ENCODE peak calls at places on chromosome 19, in nine cellular contexts. One of them, this sample, is unnamed. For H3K4me1, the result is how much of the 10 kb centered on the place peaks cover.

GRCh38 chr19:50383307-50383851 is 768 bp upstream of the POLD1 start:
- DNase-seq in heart left ventricle: peak
- DNase-seq in Caco-2: no peak
- DNase-seq in CD8-positive, alpha-beta memory T cell: no peak
- DNase-seq in left ventricle myocardium inferior: no peak
- DNase-seq in ascending aorta: no peak
- DNase-seq in IMR-90: no peak
- DNase-seq in pancreas: no peak
- DNase-seq in aorta: no peak
- DNase-seq in this sample: peak

GRCh38 chr19:11556634-11557420 is 2.2 kb downstream of the ELOF1 start:
- DNase-seq in heart left ventricle: no peak
- DNase-seq in ascending aorta: no peak
- DNase-seq in IMR-90: no peak
- DNase-seq in CD8-positive, alpha-beta memory T cell: no peak
- DNase-seq in pancreas: no peak
- DNase-seq in Caco-2: no peak
- DNase-seq in left ventricle myocardium inferior: no peak
- DNase-seq in aorta: no peak
- DNase-seq in this sample: no peak

GRCh38 chr19:33248553-33248953 is 22.9 kb upstream of the SLC7A10 start:
- DNase-seq in heart left ventricle: no peak
- DNase-seq in left ventricle myocardium inferior: no peak
- DNase-seq in Caco-2: no peak
- DNase-seq in pancreas: no peak
- DNase-seq in aorta: no peak
- DNase-seq in ascending aorta: no peak
- DNase-seq in IMR-90: no peak
- DNase-seq in CD8-positive, alpha-beta memory T cell: no peak
- DNase-seq in this sample: no peak

GRCh38 chr19:3510727-3511126 is 4.6 kb downstream of the FZR1 start:
- DNase-seq in IMR-90: no peak
- DNase-seq in pancreas: no peak
- DNase-seq in heart left ventricle: no peak
- DNase-seq in aorta: no peak
- DNase-seq in left ventricle myocardium inferior: no peak
- DNase-seq in CD8-positive, alpha-beta memory T cell: no peak
- DNase-seq in ascending aorta: no peak
- DNase-seq in Caco-2: no peak
- DNase-seq in this sample: no peak

GRCh38 chr19:4066682-4067395 is at the start of gene ZBTB7A:
- DNase-seq in pancreas: peak
- DNase-seq in CD8-positive, alpha-beta memory T cell: peak
- DNase-seq in left ventricle myocardium inferior: peak
- DNase-seq in IMR-90: peak
- DNase-seq in Caco-2: peak
- DNase-seq in ascending aorta: peak
- DNase-seq in heart left ventricle: peak
- DNase-seq in aorta: peak
- DNase-seq in this sample: peak

GRCh38 chr19:18440421-18440877 is 2.5 kb upstream of the ISYNA1 start:
- DNase-seq in CD8-positive, alpha-beta memory T cell: no peak
- DNase-seq in Caco-2: peak
- DNase-seq in ascending aorta: no peak
- DNase-seq in left ventricle myocardium inferior: peak
- DNase-seq in aorta: no peak
- DNase-seq in pancreas: peak
- DNase-seq in heart left ventricle: no peak
- DNase-seq in IMR-90: no peak
- DNase-seq in this sample: no peak

GRCh38 chr19:49497047-49497789 is 984 bp downstream of the RPS11 start:
- DNase-seq in Caco-2: peak
- DNase-seq in pancreas: peak
- DNase-seq in heart left ventricle: peak
- DNase-seq in IMR-90: peak
- DNase-seq in CD8-positive, alpha-beta memory T cell: peak
- DNase-seq in left ventricle myocardium inferior: peak
- DNase-seq in ascending aorta: peak
- DNase-seq in aorta: no peak
- DNase-seq in this sample: peak

GRCh38 chr19:39500543-39500942 is 1.8 kb downstream of the DLL3 start:
- DNase-seq in aorta: no peak
- DNase-seq in ascending aorta: no peak
- DNase-seq in left ventricle myocardium inferior: no peak
- DNase-seq in IMR-90: no peak
- DNase-seq in Caco-2: no peak
- DNase-seq in CD8-positive, alpha-beta memory T cell: no peak
- DNase-seq in pancreas: no peak
- DNase-seq in heart left ventricle: no peak
- DNase-seq in this sample: no peak

GRCh38 chr19:40717880-40718773 is 1.2 kb downstream of the ITPKC start:
- DNase-seq in aorta: peak
- DNase-seq in ascending aorta: no peak
- DNase-seq in pancreas: peak
- DNase-seq in IMR-90: peak
- DNase-seq in left ventricle myocardium inferior: no peak
- DNase-seq in Caco-2: peak
- DNase-seq in CD8-positive, alpha-beta memory T cell: no peak
- DNase-seq in heart left ventricle: peak
- DNase-seq in this sample: peak

GRCh38 chr19:3968556-3969434 is 2.1 kb downstream of the DAPK3 start:
- DNase-seq in Caco-2: peak
- DNase-seq in pancreas: peak
- DNase-seq in IMR-90: peak
- DNase-seq in heart left ventricle: peak
- DNase-seq in left ventricle myocardium inferior: peak
- DNase-seq in aorta: peak
- DNase-seq in CD8-positive, alpha-beta memory T cell: no peak
- DNase-seq in ascending aorta: peak
- DNase-seq in this sample: peak

GRCh38 chr19:4096049-4096892 is 27.7 kb downstream of the MAP2K2 start:
- DNase-seq in CD8-positive, alpha-beta memory T cell: no peak
- DNase-seq in pancreas: no peak
- DNase-seq in aorta: no peak
- DNase-seq in IMR-90: no peak
- DNase-seq in heart left ventricle: no peak
- DNase-seq in Caco-2: no peak
- DNase-seq in left ventricle myocardium inferior: no peak
- DNase-seq in ascending aorta: no peak
- DNase-seq in this sample: no peak

GRCh38 chr19:40370997-40371801 is 18.8 kb downstream of the HIPK4 start:
- DNase-seq in ascending aorta: no peak
- DNase-seq in left ventricle myocardium inferior: no peak
- DNase-seq in CD8-positive, alpha-beta memory T cell: no peak
- DNase-seq in pancreas: no peak
- DNase-seq in IMR-90: no peak
- DNase-seq in heart left ventricle: no peak
- DNase-seq in Caco-2: no peak
- DNase-seq in aorta: no peak
- DNase-seq in this sample: no peak

GRCh38 chr19:54357381-54357780 is 7.3 kb downstream of the LAIR1 start:
- DNase-seq in CD8-positive, alpha-beta memory T cell: no peak
- DNase-seq in pancreas: no peak
- DNase-seq in IMR-90: no peak
- DNase-seq in left ventricle myocardium inferior: no peak
- DNase-seq in aorta: no peak
- DNase-seq in ascending aorta: no peak
- DNase-seq in Caco-2: no peak
- DNase-seq in heart left ventricle: no peak
- DNase-seq in this sample: peak
- H3K4me1 ChIP-seq in CD8-positive, alpha-beta memory T cell: under half
- H3K4me1 ChIP-seq in pancreas: under half
- H3K4me1 ChIP-seq in IMR-90: under half
- H3K4me1 ChIP-seq in left ventricle myocardium inferior: under half
- H3K4me1 ChIP-seq in aorta: under half
- H3K4me1 ChIP-seq in ascending aorta: under half
- H3K4me1 ChIP-seq in Caco-2: under half
- H3K4me1 ChIP-seq in heart left ventricle: under half
- H3K4me1 ChIP-seq in this sample: under half

GRCh38 chr19:19459707-19460251 is 54.3 kb downstream of the GATAD2A start:
- DNase-seq in heart left ventricle: peak
- DNase-seq in aorta: no peak
- DNase-seq in left ventricle myocardium inferior: peak
- DNase-seq in Caco-2: no peak
- DNase-seq in pancreas: no peak
- DNase-seq in ascending aorta: peak
- DNase-seq in CD8-positive, alpha-beta memory T cell: peak
- DNase-seq in IMR-90: peak
- DNase-seq in this sample: peak
- H3K4me1 ChIP-seq in heart left ventricle: half or more
- H3K4me1 ChIP-seq in aorta: under half
- H3K4me1 ChIP-seq in left ventricle myocardium inferior: half or more
- H3K4me1 ChIP-seq in Caco-2: under half
- H3K4me1 ChIP-seq in pancreas: under half
- H3K4me1 ChIP-seq in ascending aorta: half or more
- H3K4me1 ChIP-seq in CD8-positive, alpha-beta memory T cell: half or more
- H3K4me1 ChIP-seq in IMR-90: half or more
- H3K4me1 ChIP-seq in this sample: half or more

DNA sequence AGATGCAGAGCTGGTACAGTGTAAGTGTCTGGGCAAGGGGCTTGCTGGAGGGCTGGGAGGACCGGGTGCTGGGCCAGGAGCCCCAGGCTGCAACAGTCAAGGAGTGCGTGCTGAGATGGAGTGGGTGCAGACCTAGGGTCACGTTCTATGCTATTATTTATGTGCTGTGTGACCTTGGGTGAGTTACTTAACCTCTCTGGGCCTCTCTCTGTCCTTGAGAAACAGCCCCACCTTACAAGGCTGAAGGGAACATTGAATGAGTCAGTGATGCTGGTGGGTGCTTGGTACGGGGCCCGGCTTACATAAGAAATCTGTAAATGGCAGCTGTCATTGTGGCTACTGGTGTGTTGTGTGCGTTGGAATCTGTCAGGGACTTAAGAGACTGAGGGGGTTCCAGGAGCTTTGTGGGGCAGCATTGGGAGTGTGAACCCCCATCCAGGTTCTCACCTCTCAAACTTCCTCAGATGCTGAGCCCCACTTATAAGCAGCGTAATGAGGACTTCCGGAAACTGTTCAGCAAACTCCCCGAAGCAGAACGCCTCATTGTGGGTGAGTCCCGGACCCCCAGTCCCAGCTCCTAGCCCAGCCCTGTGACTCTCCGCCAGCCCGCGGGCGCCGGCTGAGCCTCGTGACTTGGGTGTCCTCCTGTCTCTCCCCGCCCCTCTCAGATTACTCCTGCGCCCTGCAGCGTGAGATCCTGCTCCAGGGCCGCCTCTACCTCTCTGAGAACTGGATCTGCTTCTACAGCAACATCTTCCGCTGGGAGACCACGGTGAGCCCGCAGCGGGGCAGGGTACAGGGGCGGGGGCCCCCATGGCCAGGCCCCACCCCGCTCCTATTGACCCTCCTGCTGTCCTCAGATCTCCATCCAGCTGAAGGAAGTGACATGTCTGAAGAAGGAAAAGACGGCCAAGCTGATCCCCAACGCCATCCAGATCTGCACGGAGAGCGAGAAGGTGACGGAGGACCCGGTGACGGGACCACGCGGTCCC is 9.6 kb downstream of the GRAMD1A start:
- DNase-seq in Caco-2: no peak
- DNase-seq in pancreas: no peak
- DNase-seq in heart left ventricle: no peak
- DNase-seq in CD8-positive, alpha-beta memory T cell: no peak
- DNase-seq in IMR-90: no peak
- DNase-seq in ascending aorta: no peak
- DNase-seq in left ventricle myocardium inferior: no peak
- DNase-seq in aorta: no peak
- DNase-seq in this sample: no peak
- H3K4me1 ChIP-seq in Caco-2: under half
- H3K4me1 ChIP-seq in pancreas: under half
- H3K4me1 ChIP-seq in heart left ventricle: under half
- H3K4me1 ChIP-seq in CD8-positive, alpha-beta memory T cell: under half
- H3K4me1 ChIP-seq in IMR-90: under half
- H3K4me1 ChIP-seq in ascending aorta: under half
- H3K4me1 ChIP-seq in left ventricle myocardium inferior: half or more
- H3K4me1 ChIP-seq in aorta: under half
- H3K4me1 ChIP-seq in this sample: under half

GRCh38 chr19:2049741-2050348 is 1.2 kb downstream of the MKNK2 start:
- DNase-seq in heart left ventricle: peak
- DNase-seq in CD8-positive, alpha-beta memory T cell: peak
- DNase-seq in Caco-2: peak
- DNase-seq in left ventricle myocardium inferior: peak
- DNase-seq in ascending aorta: peak
- DNase-seq in aorta: peak
- DNase-seq in IMR-90: peak
- DNase-seq in pancreas: peak
- DNase-seq in this sample: peak

GRCh38 chr19:2047076-2047448 is 4.0 kb downstream of the MKNK2 start:
- DNase-seq in heart left ventricle: no peak
- DNase-seq in left ventricle myocardium inferior: no peak
- DNase-seq in ascending aorta: no peak
- DNase-seq in IMR-90: no peak
- DNase-seq in pancreas: no peak
- DNase-seq in aorta: no peak
- DNase-seq in CD8-positive, alpha-beta memory T cell: no peak
- DNase-seq in Caco-2: no peak
- DNase-seq in this sample: no peak

GRCh38 chr19:2048959-2049740 is 1.9 kb downstream of the MKNK2 start:
- DNase-seq in left ventricle myocardium inferior: no peak
- DNase-seq in CD8-positive, alpha-beta memory T cell: no peak
- DNase-seq in aorta: peak
- DNase-seq in ascending aorta: no peak
- DNase-seq in IMR-90: no peak
- DNase-seq in heart left ventricle: peak
- DNase-seq in Caco-2: no peak
- DNase-seq in pancreas: peak
- DNase-seq in this sample: peak

GRCh38 chr19:2047449-2048103 is 3.5 kb downstream of the MKNK2 start:
- DNase-seq in pancreas: peak
- DNase-seq in heart left ventricle: no peak
- DNase-seq in Caco-2: no peak
- DNase-seq in ascending aorta: no peak
- DNase-seq in CD8-positive, alpha-beta memory T cell: peak
- DNase-seq in left ventricle myocardium inferior: no peak
- DNase-seq in aorta: peak
- DNase-seq in IMR-90: no peak
- DNase-seq in this sample: peak

DNA sequence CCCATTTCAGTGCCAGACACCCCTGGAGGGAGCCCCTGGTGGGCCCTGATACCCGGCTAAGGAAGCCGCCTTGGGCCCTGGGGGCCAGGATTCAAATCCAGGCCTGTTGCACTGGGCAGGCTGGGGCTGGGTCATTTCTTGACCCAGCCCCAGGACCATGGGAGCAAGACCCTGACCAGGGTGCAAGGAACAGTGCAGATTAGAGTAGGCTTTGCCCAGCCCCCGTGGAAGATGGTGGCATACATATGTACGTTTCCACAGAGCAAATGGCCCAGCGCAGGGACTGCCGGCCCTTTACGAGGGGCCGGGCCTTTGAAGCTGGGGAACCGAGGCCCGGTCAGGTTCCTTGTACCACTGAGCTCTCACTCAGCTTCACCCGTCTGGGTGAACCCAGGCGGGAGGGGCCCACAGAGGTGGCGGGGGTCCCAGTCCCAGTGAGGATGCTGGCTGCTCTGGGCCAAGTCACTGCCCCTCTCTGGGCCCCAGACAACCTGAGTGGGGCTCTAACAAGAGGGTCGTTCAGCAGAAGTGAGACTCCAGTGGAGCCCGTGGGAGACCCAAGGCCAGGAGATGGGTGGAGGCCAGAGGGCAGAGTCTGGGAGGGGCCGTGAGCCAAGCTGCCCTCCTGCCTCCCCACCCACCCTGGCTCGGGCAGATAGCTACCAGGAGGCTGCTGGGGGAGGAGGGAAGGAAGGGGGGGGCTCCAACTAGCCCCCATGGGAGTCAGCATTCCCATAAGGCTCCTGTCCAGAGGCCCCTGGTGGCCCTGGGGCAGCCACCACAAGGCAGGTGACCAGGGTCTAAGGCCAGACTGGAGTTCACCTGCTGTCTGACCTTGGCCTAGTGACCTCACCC is 2.7 kb downstream of the MKNK2 start:
- DNase-seq in left ventricle myocardium inferior: no peak
- DNase-seq in IMR-90: no peak
- DNase-seq in CD8-positive, alpha-beta memory T cell: no peak
- DNase-seq in Caco-2: no peak
- DNase-seq in ascending aorta: no peak
- DNase-seq in heart left ventricle: no peak
- DNase-seq in pancreas: peak
- DNase-seq in aorta: no peak
- DNase-seq in this sample: no peak
- H3K4me1 ChIP-seq in left ventricle myocardium inferior: half or more
- H3K4me1 ChIP-seq in IMR-90: under half
- H3K4me1 ChIP-seq in CD8-positive, alpha-beta memory T cell: half or more
- H3K4me1 ChIP-seq in Caco-2: under half
- H3K4me1 ChIP-seq in ascending aorta: under half
- H3K4me1 ChIP-seq in heart left ventricle: half or more
- H3K4me1 ChIP-seq in pancreas: half or more
- H3K4me1 ChIP-seq in aorta: under half
- H3K4me1 ChIP-seq in this sample: half or more